ENCODE peak calls at places on chromosomes 1 and 21, in eight cellular contexts. Q is HFF-Myc; W is SK-N-DZ; V is activated CD8-positive, alpha-beta memory T cell treated with anti-CD3 and anti-CD28 coated beads for 1 hour; C is NCI-H69; X is left kidney; U is IMR-90; G is stimulated activated CD8-positive, alpha-beta memory T cell treated with anti-CD3 and anti-CD28 coated beads, Interleukin-2, amount 100 ng/mL, for 48 hours. R is an unnamed sample.

GRCh38 chr1:205936846-205937707 is 6.2 kb downstream of the SLC26A9 start:
- DNase-seq in Q (no peak), W (no peak), V (no peak), C (peak), X (no peak), U (peak), G (no peak), R (no peak)

GRCh38 chr21:45865106-45865835 is 116.3 kb upstream of the COL6A1 start:
- DNase-seq in Q (peak), W (no peak), V (no peak), C (no peak), X (no peak), U (peak), G (no peak), R (no peak)

GRCh38 chr1:56904706-56905105 is 50.1 kb downstream of the C8A start:
- DNase-seq in Q (no peak), W (no peak), V (no peak), C (no peak), X (no peak), U (no peak), G (no peak), R (no peak)

GRCh38 chr1:112232848-112233247 is 163.2 kb upstream of the CTTNBP2NL start:
- DNase-seq in Q (no peak), W (no peak), V (no peak), C (no peak), X (no peak), U (no peak), G (no peak), R (no peak)

GRCh38 chr1:191671236-191671635 is 487.0 kb upstream of the RGS18 start:
- DNase-seq in Q (no peak), W (no peak), V (no peak), C (no peak), X (no peak), U (peak), G (no peak), R (no peak)

GRCh38 chr1:155009742-155010141 is 7.1 kb downstream of the ZBTB7B start:
- DNase-seq in Q (no peak), W (no peak), V (no peak), C (no peak), X (no peak), U (no peak), G (no peak), R (no peak)

GRCh38 chr1:182570611-182570970 is 18.5 kb downstream of the RNASEL start:
- DNase-seq in Q (no peak), W (no peak), V (no peak), C (no peak), X (peak), U (no peak), G (no peak), R (no peak)

GRCh38 chr1:28456078-28456477 is 49.8 kb upstream of the RCC1 start:
- DNase-seq in Q (peak), W (no peak), V (no peak), C (no peak), X (peak), U (peak), G (no peak), R (no peak)

GRCh38 chr1:184082541-184082940 is 31.0 kb downstream of the TSEN15 start:
- DNase-seq in Q (no peak), W (no peak), V (no peak), C (no peak), X (no peak), U (no peak), G (no peak), R (no peak)

GRCh38 chr21:44792653-44793052 is 9.0 kb downstream of the UBE2G2 start:
- DNase-seq in Q (no peak), W (no peak), V (no peak), C (no peak), X (no peak), U (no peak), G (no peak), R (no peak)

GRCh38 chr21:14523234-14523633 is 22.9 kb downstream of the SAMSN1 start:
- DNase-seq in Q (no peak), W (no peak), V (no peak), C (no peak), X (no peak), U (no peak), G (peak), R (no peak)

GRCh38 chr1:100616121-100616621 is 78.2 kb downstream of the GPR88 start:
- DNase-seq in Q (no peak), W (no peak), V (no peak), C (no peak), X (no peak), U (no peak), G (no peak), R (no peak)

GRCh38 chr1:155005076-155005971 is 2.7 kb downstream of the ZBTB7B start:
- DNase-seq in Q (no peak), W (no peak), V (no peak), C (no peak), X (no peak), U (no peak), G (no peak), R (no peak)

GRCh38 chr1:89608627-89609338 is 24.1 kb upstream of the LRRC8C start:
- DNase-seq in Q (no peak), W (no peak), V (peak), C (no peak), X (no peak), U (no peak), G (peak), R (no peak)

GRCh38 chr1:33256335-33256700 is at the start of gene ZNF362:
- DNase-seq in Q (no peak), W (peak), V (peak), C (peak), X (peak), U (peak), G (peak), R (peak)

GRCh38 chr21:16534408-16535099 is 804.8 kb downstream of the USP25 start:
- DNase-seq in Q (peak), W (peak), V (no peak), C (peak), X (peak), U (peak), G (no peak), R (peak)

GRCh38 chr1:150973258-150973825 is 1.3 kb downstream of the CERS2 start:
- DNase-seq in Q (no peak), W (no peak), V (no peak), C (peak), X (peak), U (no peak), G (peak), R (no peak)

GRCh38 chr1:107662976-107663375 is 302.0 kb downstream of the VAV3 start:
- DNase-seq in Q (no peak), W (no peak), V (no peak), C (no peak), X (no peak), U (no peak), G (no peak), R (no peak)

GRCh38 chr1:1183833-1184775 is 10.4 kb downstream of the TTLL10 start:
- DNase-seq in Q (no peak), W (no peak), V (no peak), C (no peak), X (peak), U (no peak), G (no peak), R (no peak)

GRCh38 chr1:24641646-24642151 is 1.4 kb upstream of the SRRM1 start:
- DNase-seq in Q (no peak), W (no peak), V (no peak), C (peak), X (peak), U (peak), G (peak), R (no peak)

GRCh38 chr1:226960944-226961765 is 21.1 kb downstream of the COQ8A start:
- DNase-seq in Q (no peak), W (no peak), V (no peak), C (no peak), X (no peak), U (no peak), G (peak), R (no peak)

GRCh38 chr21:28148400-28149064 is 844.1 kb downstream of the LTN1 start:
- DNase-seq in Q (no peak), W (no peak), V (no peak), C (no peak), X (no peak), U (peak), G (no peak), R (no peak)

GRCh38 chr1:155983191-155984023 is 5.1 kb upstream of the ARHGEF2 start:
- DNase-seq in Q (peak), W (no peak), V (no peak), C (peak), X (peak), U (peak), G (no peak), R (no peak)

GRCh38 chr1:244075247-244075722 is 24.2 kb downstream of the ZBTB18 start:
- DNase-seq in Q (no peak), W (no peak), V (no peak), C (no peak), X (no peak), U (no peak), G (no peak), R (no peak)

GRCh38 chr1:65213271-65213905 is 65.4 kb downstream of the AK4 start:
- DNase-seq in Q (no peak), W (no peak), V (no peak), C (no peak), X (no peak), U (no peak), G (peak), R (no peak)

GRCh38 chr1:221035680-221036153 is 156.5 kb downstream of the HLX start:
- DNase-seq in Q (peak), W (no peak), V (no peak), C (no peak), X (no peak), U (peak), G (no peak), R (no peak)

GRCh38 chr21:35226302-35226701 is 177.2 kb upstream of the RUNX1 start:
- DNase-seq in Q (no peak), W (no peak), V (no peak), C (no peak), X (peak), U (peak), G (no peak), R (no peak)

GRCh38 chr1:243263824-243264223 is 8.0 kb downstream of the SDCCAG8 start:
- DNase-seq in Q (no peak), W (no peak), V (no peak), C (no peak), X (no peak), U (no peak), G (no peak), R (no peak)

GRCh38 chr1:154747841-154748766 is 122.0 kb downstream of the KCNN3 start:
- DNase-seq in Q (no peak), W (peak), V (no peak), C (peak), X (peak), U (no peak), G (peak), R (no peak)

GRCh38 chr1:34831721-34832246 is 27.8 kb downstream of the SMIM12 start:
- DNase-seq in Q (no peak), W (no peak), V (no peak), C (peak), X (no peak), U (no peak), G (no peak), R (no peak)

GRCh38 chr1:190479028-190479427 is 1.4 kb upstream of the BRINP3 start:
- DNase-seq in Q (no peak), W (no peak), V (no peak), C (peak), X (peak), U (peak), G (no peak), R (no peak)

GRCh38 chr1:151935154-151935553 is 25.8 kb upstream of the THEM4 start:
- DNase-seq in Q (no peak), W (no peak), V (no peak), C (peak), X (no peak), U (peak), G (no peak), R (no peak)

GRCh38 chr1:12436817-12437599 is 181.0 kb downstream of the DHRS3 start:
- DNase-seq in Q (no peak), W (no peak), V (no peak), C (no peak), X (no peak), U (peak), G (no peak), R (no peak)

GRCh38 chr1:159177273-159177907 is 6.0 kb downstream of the CADM3 start:
- DNase-seq in Q (peak), W (peak), V (no peak), C (no peak), X (peak), U (peak), G (no peak), R (peak)